ENCODE peak calls at places on chromosomes 3 and 15, in ten cellular contexts. P, Q, V, Z, Y, U, S, J, N and W are unnamed samples.

GRCh38 chr15:76837474-76837873 is 67.7 kb downstream of the SCAPER start:
- DNase-seq in P (no peak), Q (no peak), V (no peak), Z (no peak), Y (no peak), U (no peak), S (no peak), J (no peak), N (no peak), W (no peak)

GRCh38 chr3:71444028-71444860 is 139.3 kb downstream of the FOXP1 start:
- DNase-seq in P (no peak), Q (no peak), V (peak), Z (peak), Y (no peak), U (no peak), S (peak), J (peak), N (no peak), W (peak)

GRCh38 chr3:45309876-45310275 is 78.5 kb upstream of the LARS2 start:
- DNase-seq in P (peak), Q (no peak), V (no peak), Z (no peak), Y (no peak), U (peak), S (no peak), J (no peak), N (no peak), W (no peak)

GRCh38 chr3:190562866-190563525 is 49.1 kb downstream of the IL1RAP start:
- DNase-seq in P (no peak), Q (no peak), V (no peak), Z (no peak), Y (no peak), U (no peak), S (no peak), J (no peak), N (no peak), W (no peak)

GRCh38 chr3:179837374-179837773 is 184.5 kb downstream of the USP13 start:
- DNase-seq in P (no peak), Q (no peak), V (no peak), Z (peak), Y (no peak), U (no peak), S (no peak), J (no peak), N (no peak), W (no peak)

GRCh38 chr3:21562225-21562624 is 188.8 kb downstream of the ZNF385D start:
- DNase-seq in P (no peak), Q (no peak), V (no peak), Z (peak), Y (no peak), U (no peak), S (no peak), J (no peak), N (no peak), W (no peak)

GRCh38 chr15:38699633-38700230 is 135.1 kb upstream of the RASGRP1 start:
- DNase-seq in P (peak), Q (peak), V (peak), Z (peak), Y (peak), U (no peak), S (peak), J (peak), N (no peak), W (peak)

GRCh38 chr3:11655188-11655928 is 11.6 kb upstream of the VGLL4 start:
- DNase-seq in P (no peak), Q (no peak), V (no peak), Z (no peak), Y (no peak), U (no peak), S (no peak), J (peak), N (no peak), W (no peak)

GRCh38 chr3:49908378-49909199 is 4.9 kb upstream of the MST1R start:
- DNase-seq in P (no peak), Q (no peak), V (no peak), Z (no peak), Y (no peak), U (no peak), S (no peak), J (no peak), N (no peak), W (no peak)

GRCh38 chr3:113676252-113676651 is 20.2 kb downstream of the USF3 start:
- DNase-seq in P (no peak), Q (no peak), V (no peak), Z (no peak), Y (no peak), U (no peak), S (no peak), J (no peak), N (no peak), W (no peak)

GRCh38 chr15:92385096-92385495 is 8.6 kb upstream of the ST8SIA2 start:
- DNase-seq in P (no peak), Q (no peak), V (no peak), Z (peak), Y (no peak), U (no peak), S (no peak), J (no peak), N (no peak), W (no peak)

GRCh38 chr15:85515212-85515611 is 134.8 kb downstream of the AKAP13 start:
- DNase-seq in P (no peak), Q (no peak), V (no peak), Z (no peak), Y (no peak), U (no peak), S (no peak), J (no peak), N (no peak), W (no peak)

GRCh38 chr15:98663045-98663444 is 14.7 kb downstream of the IGF1R start:
- DNase-seq in P (no peak), Q (no peak), V (no peak), Z (no peak), Y (no peak), U (no peak), S (no peak), J (no peak), N (no peak), W (no peak)

GRCh38 chr3:42749753-42750231 is 23.3 kb downstream of the CCDC13 start:
- DNase-seq in P (no peak), Q (peak), V (no peak), Z (no peak), Y (peak), U (peak), S (no peak), J (peak), N (no peak), W (no peak)

GRCh38 chr3:12280333-12280732 is 8.5 kb upstream of the PPARG start:
- DNase-seq in P (no peak), Q (no peak), V (no peak), Z (no peak), Y (no peak), U (no peak), S (no peak), J (no peak), N (no peak), W (no peak)